ENCODE peak calls at places on chromosomes 7 and 10, in six cellular contexts. A is A549, H is transverse colon, J is ovary, U is GM12878, F is K562. G is an unnamed sample.

GRCh38 chr7:108561047-108561619 is 8.4 kb downstream of the THAP5 start:
- DNase-seq in A (no peak), H (no peak), J (no peak), U (no peak), F (no peak), G (no peak)

GRCh38 chr10:5532231-5532605 is 7.5 kb downstream of the CALML3 start:
- DNase-seq in A (no peak), H (no peak), J (no peak), U (no peak), F (no peak), G (no peak)

GRCh38 chr7:137804819-137805218 is 42.0 kb downstream of the DGKI start:
- DNase-seq in A (no peak), H (no peak), J (no peak), U (no peak), F (no peak), G (no peak)

GRCh38 chr7:158001621-158002320 is 585.9 kb downstream of the PTPRN2 start:
- DNase-seq in A (no peak), H (no peak), J (no peak), U (no peak), F (no peak), G (no peak)

GRCh38 chr10:18822156-18822555 is 162.9 kb downstream of the ARL5B start:
- DNase-seq in A (no peak), H (no peak), J (no peak), U (no peak), F (peak; percentile 30), G (no peak)

GRCh38 chr10:33799281-33799943 is 464.9 kb upstream of the NRP1 start:
- DNase-seq in A (no peak), H (no peak), J (no peak), U (no peak), F (no peak), G (no peak)

GRCh38 chr7:106476751-106477150 is 184.2 kb downstream of the CCDC71L start:
- DNase-seq in A (no peak), H (no peak), J (no peak), U (no peak), F (no peak), G (no peak)

GRCh38 chr7:156163747-156164146 is 351.5 kb upstream of the SHH start:
- DNase-seq in A (no peak), H (no peak), J (no peak), U (no peak), F (no peak), G (no peak)

GRCh38 chr10:119657725-119658124 is 6.5 kb downstream of the BAG3 start:
- DNase-seq in A (no peak), H (peak; percentile 25), J (no peak), U (no peak), F (no peak), G (no peak)

GRCh38 chr10:71831646-71832552 is 19.2 kb downstream of the PSAP start:
- DNase-seq in A (no peak), H (peak; percentile 42), J (no peak), U (no peak), F (no peak), G (no peak)

GRCh38 chr10:83881647-83882046 is 257.7 kb upstream of the GHITM start:
- DNase-seq in A (no peak), H (no peak), J (no peak), U (no peak), F (no peak), G (no peak)

GRCh38 chr7:102415685-102416225 is 17.6 kb upstream of the ORAI2 start:
- DNase-seq in A (no peak), H (peak; percentile 38), J (no peak), U (no peak), F (no peak), G (no peak)

GRCh38 chr10:83760142-83760541 is 379.2 kb upstream of the GHITM start:
- DNase-seq in A (no peak), H (no peak), J (no peak), U (no peak), F (no peak), G (no peak)

GRCh38 chr10:86946215-86947170 is 10.9 kb downstream of the MMRN2 start:
- DNase-seq in A (no peak), H (peak; percentile 25), J (no peak), U (no peak), F (no peak), G (no peak)

GRCh38 chr7:35971133-35971995 is 170.5 kb downstream of the SEPTIN7 start:
- DNase-seq in A (no peak), H (no peak), J (no peak), U (no peak), F (peak; percentile 10), G (no peak)

GRCh38 chr7:85262891-85263290 is 76.0 kb upstream of the SEMA3D start:
- DNase-seq in A (no peak), H (no peak), J (no peak), U (no peak), F (no peak), G (no peak)

GRCh38 chr7:155213385-155213784 is 84.3 kb upstream of the INSIG1 start:
- DNase-seq in A (no peak), H (no peak), J (no peak), U (no peak), F (no peak), G (no peak)

GRCh38 chr7:102993532-102994029 is 80.8 kb downstream of the LRRC17 start:
- DNase-seq in A (no peak), H (no peak), J (peak; percentile 39), U (no peak), F (peak; percentile 50), G (no peak)

GRCh38 chr10:60572511-60573194 is 183.0 kb upstream of the ANK3 start:
- DNase-seq in A (no peak), H (peak; percentile 39), J (peak; percentile 8), U (no peak), F (no peak), G (peak; percentile 19)

GRCh38 chr7:23691320-23691719 is 11.3 kb downstream of the FAM221A start:
- DNase-seq in A (no peak), H (no peak), J (no peak), U (no peak), F (no peak), G (no peak)

GRCh38 chr10:101840741-101841453 is 2.7 kb downstream of the KCNIP2 start:
- DNase-seq in A (peak; percentile 86), H (peak; percentile 80), J (peak; percentile 67), U (no peak), F (peak; percentile 85), G (peak; percentile 69)

GRCh38 chr10:30026578-30026977 is 32.8 kb downstream of the JCAD start:
- DNase-seq in A (no peak), H (no peak), J (no peak), U (no peak), F (no peak), G (no peak)

GRCh38 chr7:120591-120991 is 71.8 kb upstream of the FAM20C start:
- DNase-seq in A (no peak), H (no peak), J (no peak), U (no peak), F (no peak), G (no peak)

GRCh38 chr7:39827571-39827970 is 122.5 kb upstream of the CDK13 start:
- DNase-seq in A (no peak), H (no peak), J (no peak), U (no peak), F (no peak), G (no peak)

GRCh38 chr7:2950578-2950977 is 93.1 kb downstream of the CARD11 start:
- DNase-seq in A (no peak), H (no peak), J (no peak), U (no peak), F (no peak), G (no peak)

GRCh38 chr10:58044072-58044471 is 223.6 kb downstream of the IPMK start:
- DNase-seq in A (no peak), H (no peak), J (no peak), U (no peak), F (no peak), G (no peak)

GRCh38 chr7:100675581-100676350 is 2.2 kb downstream of the GNB2 start:
- DNase-seq in A (no peak), H (peak; percentile 86), J (peak; percentile 88), U (peak; percentile 34), F (peak; percentile 91), G (peak; percentile 71)

GRCh38 chr7:131011976-131012375 is 278.0 kb upstream of the KLF14 start:
- DNase-seq in A (peak; percentile 58), H (no peak), J (no peak), U (no peak), F (peak; percentile 30), G (no peak)

GRCh38 chr10:1535337-1535957 is 201.9 kb downstream of the ADARB2 start:
- DNase-seq in A (no peak), H (peak; percentile 4), J (no peak), U (no peak), F (no peak), G (no peak)
- TF ChIP-seq EP300 in A (no peak), H (no peak), J (no peak), U (no peak), F (no peak), G (no peak)

DNA sequence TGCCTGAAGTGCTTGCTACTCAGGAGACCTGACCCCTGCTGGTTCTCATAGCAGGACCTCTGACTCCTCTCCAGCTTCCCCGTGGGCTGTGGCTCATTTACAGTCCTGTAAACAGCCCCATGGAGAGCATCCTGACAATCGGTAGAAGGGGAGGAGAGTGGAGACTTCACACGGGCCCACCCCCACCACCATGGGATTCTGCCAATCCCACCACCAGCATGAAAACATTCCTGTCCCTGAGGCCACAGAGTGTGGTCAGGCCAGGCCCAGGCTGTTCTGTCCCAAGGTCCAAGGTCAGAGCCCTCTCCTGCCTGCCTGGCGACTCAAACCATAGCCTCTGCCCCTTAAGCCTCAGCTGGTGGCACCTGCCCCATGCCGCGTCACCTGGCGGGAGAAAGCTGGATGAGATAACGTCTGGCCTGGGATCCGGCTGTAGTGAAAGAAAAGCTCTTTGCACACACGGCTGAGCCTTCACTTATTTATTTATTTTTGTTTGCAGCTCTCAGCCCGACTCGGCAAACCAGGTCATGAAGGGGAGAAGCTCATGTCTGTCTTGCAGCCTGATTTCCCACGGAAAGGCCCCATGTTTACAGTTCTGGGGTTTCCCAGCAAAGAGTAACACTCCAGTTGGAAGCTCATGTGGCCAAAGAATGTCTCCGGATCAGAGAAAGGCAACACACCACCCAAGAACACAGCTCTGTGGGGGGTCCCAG is 293.6 kb upstream of the ZMIZ1 start:
- DNase-seq in A (no peak), H (no peak), J (peak; percentile 57), U (no peak), F (no peak), G (peak; percentile 33)
- TF ChIP-seq CTCF in A (no peak), H (no peak), J (no peak), U (no peak), F (no peak), G (no peak)

DNA sequence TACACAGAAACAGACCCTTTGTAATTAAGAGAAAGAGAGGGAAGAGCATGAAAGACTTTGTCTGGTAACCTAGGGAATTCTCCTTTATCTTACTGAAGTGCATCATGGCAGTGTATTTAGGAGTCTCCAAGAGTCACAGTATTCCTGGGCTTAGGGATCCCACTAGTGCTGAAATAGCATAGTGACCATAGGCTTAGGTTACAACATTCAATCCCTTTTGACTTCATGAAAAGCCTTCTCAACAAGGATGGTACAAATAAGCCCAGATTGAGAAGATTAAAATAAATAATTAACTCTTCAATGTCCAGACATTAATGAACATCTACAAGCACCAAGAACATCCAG is 76.5 kb downstream of the SNX13 start:
- DNase-seq in A (no peak), H (no peak), J (no peak), U (no peak), F (no peak), G (no peak)
- H3K4me3 ChIP-seq in A (no peak overlapping the region), H (no peak overlapping the region), J (no peak overlapping the region), U (no peak overlapping the region), F (no peak overlapping the region), G (no peak overlapping the region)

DNA sequence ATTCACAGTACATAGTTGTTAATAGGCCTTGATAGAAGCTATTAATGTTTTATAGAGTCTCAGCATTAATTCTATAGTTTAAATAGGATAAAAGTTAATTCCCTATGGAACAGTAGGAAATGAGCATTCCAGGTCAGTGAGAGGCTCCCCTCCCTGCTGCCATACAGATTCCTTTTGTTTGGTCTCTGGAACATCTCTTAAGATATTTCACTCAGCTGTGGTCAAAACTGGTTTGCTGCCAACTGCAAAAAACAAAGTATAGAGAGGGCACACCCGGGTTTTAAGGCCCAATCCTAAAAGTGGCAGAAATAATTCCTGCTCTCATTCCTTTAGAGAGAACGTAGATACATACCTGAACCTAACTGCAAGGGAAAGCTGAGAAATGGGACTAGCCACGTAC is 51.3 kb downstream of the MDFIC start:
- DNase-seq in A (no peak), H (no peak), J (no peak), U (no peak), F (no peak), G (no peak)
- TF ChIP-seq EP300 in A (no peak), H (no peak), J (no peak), U (no peak), F (no peak), G (no peak)